ENCODE peak calls at places on chromosomes 6 and 20, in seven cellular contexts. O is cardiac muscle cell; G is GDM1; T is fibroblast of mammary gland; K is RWPE1; U is T47D; I is activated gamma-delta T cell treated with anti-CD3 and anti-CD28 coated beads, Interleukin-2, amount 50 U/mL, for 16 hours. B is an unnamed sample.

GRCh38 chr6:167341665-167342655 is 17.1 kb downstream of the TTLL2 start:
- DNase-seq in K (no peak), T (no peak), G (no peak), O (no peak), U (no peak), I (no peak), B (no peak)

GRCh38 chr6:106163966-106164877 is 78.1 kb downstream of the PRDM1 start:
- DNase-seq in T (peak; percentile 97), I (peak; percentile 25), U (no peak), K (no peak), O (peak; percentile 92), G (no peak), B (peak; percentile 70)

GRCh38 chr6:109795994-109796555 is 105.0 kb downstream of the FIG4 start:
- DNase-seq in G (no peak), I (no peak), T (peak; percentile 53), U (no peak), O (peak; percentile 58), K (no peak), B (no peak)

GRCh38 chr6:20403766-20404640 is 2.3 kb downstream of the E2F3 start:
- DNase-seq in T (peak; percentile 66), K (peak; percentile 50), G (peak; percentile 94), U (peak; percentile 31), I (peak; percentile 76), O (peak; percentile 63), B (no peak)

GRCh38 chr6:41257369-41258195 is 28.9 kb downstream of the TREM1 start:
- DNase-seq in U (peak; percentile 52), O (peak; percentile 90), I (no peak), G (no peak), K (no peak), T (peak; percentile 77), B (no peak)

GRCh38 chr20:1920826-1921225 is 25.6 kb downstream of the SIRPA start:
- DNase-seq in K (no peak), U (no peak), T (no peak), I (no peak), G (no peak), O (no peak), B (no peak)

GRCh38 chr20:14972690-14973089 is 635.3 kb upstream of the FLRT3 start:
- DNase-seq in U (no peak), G (no peak), I (no peak), O (no peak), K (no peak), T (no peak), B (no peak)

GRCh38 chr6:20837189-20837588 is 302.9 kb downstream of the CDKAL1 start:
- DNase-seq in K (no peak), O (no peak), U (no peak), I (no peak), T (no peak), G (no peak), B (no peak)

GRCh38 chr20:23007886-23008285 is 27.2 kb upstream of the SSTR4 start:
- DNase-seq in O (no peak), G (no peak), U (no peak), T (no peak), I (no peak), K (no peak), B (no peak)

GRCh38 chr6:135496805-135497411 is 632 bp downstream of the AHI1 start:
- DNase-seq in U (no peak), I (no peak), K (no peak), G (no peak), O (no peak), T (no peak), B (no peak)

GRCh38 chr6:32967151-32968091 is 973 bp upstream of the BRD2 start:
- DNase-seq in T (peak; percentile 64), K (no peak), G (peak; percentile 31), I (no peak), O (peak; percentile 57), U (peak; percentile 82), B (peak; percentile 32)

GRCh38 chr6:40359808-40360207 is 227.4 kb downstream of the LRFN2 start:
- DNase-seq in U (peak; percentile 68), I (no peak), K (no peak), O (no peak), G (no peak), T (no peak), B (no peak)

GRCh38 chr6:7146079-7146828 is 38.5 kb downstream of the RREB1 start:
- DNase-seq in K (no peak), I (no peak), O (peak; percentile 62), T (peak; percentile 69), G (peak; percentile 68), U (peak; percentile 73), B (no peak)

GRCh38 chr6:84103029-84103428 is 69.5 kb downstream of the MRAP2 start:
- DNase-seq in T (peak; percentile 83), G (no peak), U (no peak), K (no peak), I (no peak), O (peak; percentile 10), B (no peak)

GRCh38 chr20:50717312-50717711 is 14.1 kb upstream of the PARD6B start:
- DNase-seq in G (no peak), T (no peak), I (no peak), K (no peak), U (no peak), O (no peak), B (no peak)

GRCh38 chr6:22008248-22008836 is 288.5 kb downstream of the PRL start:
- DNase-seq in K (no peak), U (no peak), O (no peak), I (no peak), T (peak; percentile 12), G (no peak), B (no peak)

GRCh38 chr20:19940945-19941590 is 76.1 kb upstream of the NAA20 start:
- DNase-seq in O (no peak), G (no peak), K (no peak), U (no peak), T (no peak), I (no peak), B (no peak)

GRCh38 chr20:57612916-57613315 is 7.3 kb downstream of the ZBP1 start:
- DNase-seq in I (no peak), O (no peak), U (no peak), G (no peak), K (no peak), T (no peak), B (no peak)

GRCh38 chr6:41779336-41779735 is 364 bp downstream of the FRS3 start:
- DNase-seq in U (no peak), T (no peak), I (no peak), O (no peak), G (no peak), K (no peak), B (no peak)

GRCh38 chr20:50267041-50267865 is 76.6 kb downstream of the CEBPB start:
- DNase-seq in O (peak; percentile 80), T (peak; percentile 89), I (no peak), K (peak; percentile 78), U (no peak), G (no peak), B (no peak)

B was measured in NK-92 treated with Interleukin-12 subunit alpha and Interleukin-12 subunit beta, amount 100 ng/mL, for 24 hours.